ENCODE peak calls at places on chromosomes 6 and 20, in ten cellular contexts. One of them, this sample, is unnamed.
A peak's percentile ranks its signal among the peaks of the same experiment; 100 is the strongest.

GRCh38 chr6:141398954-141399353 is 733.8 kb upstream of the GJE1 start:
- DNase-seq in fibroblast of pulmonary artery: no peak
- DNase-seq in lung: no peak
- DNase-seq in fibroblast of lung: no peak
- DNase-seq in upper lobe of left lung: no peak
- DNase-seq in psoas muscle: no peak
- DNase-seq in IMR-90: no peak
- DNase-seq in hepatocyte: no peak
- DNase-seq in AG04450: no peak
- DNase-seq in astrocyte of the spinal cord: no peak
- DNase-seq in this sample: no peak

GRCh38 chr6:136959471-136959891 is 37.4 kb downstream of the SLC35D3 start:
- DNase-seq in fibroblast of pulmonary artery: no peak
- DNase-seq in hepatocyte: peak; percentile 74
- DNase-seq in upper lobe of left lung: peak; percentile 56
- DNase-seq in astrocyte of the spinal cord: no peak
- DNase-seq in fibroblast of lung: no peak
- DNase-seq in psoas muscle: no peak
- DNase-seq in lung: no peak
- DNase-seq in AG04450: no peak
- DNase-seq in IMR-90: no peak
- DNase-seq in this sample: peak; percentile 40

GRCh38 chr20:34927736-34928135 is 27.9 kb downstream of the GSS start:
- DNase-seq in hepatocyte: no peak
- DNase-seq in fibroblast of lung: no peak
- DNase-seq in IMR-90: peak; percentile 23
- DNase-seq in astrocyte of the spinal cord: no peak
- DNase-seq in fibroblast of pulmonary artery: no peak
- DNase-seq in AG04450: no peak
- DNase-seq in upper lobe of left lung: no peak
- DNase-seq in psoas muscle: no peak
- DNase-seq in lung: no peak
- DNase-seq in this sample: no peak

GRCh38 chr6:139337830-139338229 is 36.6 kb downstream of the CITED2 start:
- DNase-seq in upper lobe of left lung: no peak
- DNase-seq in AG04450: no peak
- DNase-seq in fibroblast of lung: peak; percentile 8
- DNase-seq in psoas muscle: peak; percentile 32
- DNase-seq in hepatocyte: no peak
- DNase-seq in fibroblast of pulmonary artery: no peak
- DNase-seq in lung: no peak
- DNase-seq in astrocyte of the spinal cord: no peak
- DNase-seq in IMR-90: no peak
- DNase-seq in this sample: no peak

GRCh38 chr6:6244624-6245023 is 75.8 kb downstream of the F13A1 start:
- DNase-seq in IMR-90: no peak
- DNase-seq in psoas muscle: no peak
- DNase-seq in fibroblast of pulmonary artery: no peak
- DNase-seq in upper lobe of left lung: no peak
- DNase-seq in astrocyte of the spinal cord: no peak
- DNase-seq in hepatocyte: no peak
- DNase-seq in AG04450: no peak
- DNase-seq in fibroblast of lung: no peak
- DNase-seq in lung: no peak
- DNase-seq in this sample: no peak

GRCh38 chr6:135667694-135668455 is 170.3 kb upstream of the AHI1 start:
- DNase-seq in hepatocyte: no peak
- DNase-seq in astrocyte of the spinal cord: peak; percentile 53
- DNase-seq in AG04450: no peak
- DNase-seq in fibroblast of lung: peak; percentile 79
- DNase-seq in IMR-90: peak; percentile 59
- DNase-seq in fibroblast of pulmonary artery: peak; percentile 39
- DNase-seq in upper lobe of left lung: no peak
- DNase-seq in lung: no peak
- DNase-seq in psoas muscle: peak; percentile 36
- DNase-seq in this sample: peak; percentile 10

GRCh38 chr20:23141450-23142161 is 55.5 kb upstream of the CD93 start:
- DNase-seq in IMR-90: no peak
- DNase-seq in hepatocyte: no peak
- DNase-seq in astrocyte of the spinal cord: no peak
- DNase-seq in upper lobe of left lung: no peak
- DNase-seq in AG04450: no peak
- DNase-seq in fibroblast of pulmonary artery: no peak
- DNase-seq in psoas muscle: no peak
- DNase-seq in fibroblast of lung: no peak
- DNase-seq in lung: no peak
- DNase-seq in this sample: no peak

GRCh38 chr20:59013959-59014608 is 5.1 kb upstream of the TUBB1 start:
- DNase-seq in AG04450: peak; percentile 24
- DNase-seq in upper lobe of left lung: no peak
- DNase-seq in IMR-90: peak; percentile 81
- DNase-seq in hepatocyte: no peak
- DNase-seq in lung: peak; percentile 25
- DNase-seq in psoas muscle: no peak
- DNase-seq in fibroblast of pulmonary artery: no peak
- DNase-seq in fibroblast of lung: peak; percentile 72
- DNase-seq in astrocyte of the spinal cord: peak; percentile 75
- DNase-seq in this sample: no peak

GRCh38 chr20:20824924-20825584 is 112.6 kb upstream of the RALGAPA2 start:
- DNase-seq in hepatocyte: peak; percentile 77
- DNase-seq in psoas muscle: peak; percentile 38
- DNase-seq in IMR-90: peak; percentile 2
- DNase-seq in fibroblast of pulmonary artery: peak; percentile 47
- DNase-seq in AG04450: no peak
- DNase-seq in upper lobe of left lung: peak; percentile 47
- DNase-seq in astrocyte of the spinal cord: peak; percentile 3
- DNase-seq in lung: peak; percentile 79
- DNase-seq in fibroblast of lung: peak; percentile 28
- DNase-seq in this sample: peak; percentile 81

GRCh38 chr6:127190552-127190951 is 72.1 kb downstream of the RSPO3 start:
- DNase-seq in upper lobe of left lung: no peak
- DNase-seq in AG04450: no peak
- DNase-seq in hepatocyte: peak; percentile 46
- DNase-seq in astrocyte of the spinal cord: peak; percentile 53
- DNase-seq in psoas muscle: no peak
- DNase-seq in fibroblast of lung: peak; percentile 78
- DNase-seq in fibroblast of pulmonary artery: peak; percentile 80
- DNase-seq in lung: no peak
- DNase-seq in IMR-90: peak; percentile 61
- DNase-seq in this sample: no peak

GRCh38 chr20:955111-955510 is 39.0 kb upstream of the ANGPT4 start:
- DNase-seq in fibroblast of lung: no peak
- DNase-seq in hepatocyte: no peak
- DNase-seq in AG04450: no peak
- DNase-seq in astrocyte of the spinal cord: no peak
- DNase-seq in fibroblast of pulmonary artery: no peak
- DNase-seq in lung: no peak
- DNase-seq in psoas muscle: no peak
- DNase-seq in upper lobe of left lung: no peak
- DNase-seq in IMR-90: no peak
- DNase-seq in this sample: no peak

GRCh38 chr20:50569864-50570836 is 60.0 kb downstream of the PTPN1 start:
- DNase-seq in upper lobe of left lung: no peak
- DNase-seq in lung: no peak
- DNase-seq in fibroblast of pulmonary artery: peak; percentile 60
- DNase-seq in IMR-90: peak; percentile 37
- DNase-seq in astrocyte of the spinal cord: peak; percentile 50
- DNase-seq in psoas muscle: no peak
- DNase-seq in fibroblast of lung: peak; percentile 59
- DNase-seq in hepatocyte: no peak
- DNase-seq in AG04450: no peak
- DNase-seq in this sample: peak; percentile 76

GRCh38 chr6:148082721-148083120 is 259.9 kb upstream of the SASH1 start:
- DNase-seq in upper lobe of left lung: no peak
- DNase-seq in astrocyte of the spinal cord: no peak
- DNase-seq in fibroblast of lung: peak; percentile 5
- DNase-seq in lung: no peak
- DNase-seq in fibroblast of pulmonary artery: no peak
- DNase-seq in AG04450: no peak
- DNase-seq in IMR-90: no peak
- DNase-seq in psoas muscle: no peak
- DNase-seq in hepatocyte: no peak
- DNase-seq in this sample: no peak

GRCh38 chr6:73710948-73711347 is 14.9 kb downstream of the CD109 start:
- DNase-seq in IMR-90: no peak
- DNase-seq in upper lobe of left lung: no peak
- DNase-seq in astrocyte of the spinal cord: no peak
- DNase-seq in psoas muscle: no peak
- DNase-seq in fibroblast of lung: no peak
- DNase-seq in fibroblast of pulmonary artery: no peak
- DNase-seq in AG04450: no peak
- DNase-seq in hepatocyte: no peak
- DNase-seq in lung: no peak
- DNase-seq in this sample: no peak

GRCh38 chr6:80425089-80425823 is 318.8 kb downstream of the BCKDHB start:
- DNase-seq in hepatocyte: no peak
- DNase-seq in upper lobe of left lung: no peak
- DNase-seq in fibroblast of lung: peak; percentile 97
- DNase-seq in astrocyte of the spinal cord: peak; percentile 94
- DNase-seq in psoas muscle: no peak
- DNase-seq in fibroblast of pulmonary artery: peak; percentile 82
- DNase-seq in AG04450: peak; percentile 95
- DNase-seq in IMR-90: peak; percentile 99
- DNase-seq in lung: no peak
- DNase-seq in this sample: no peak

GRCh38 chr20:47351643-47352331 is 4.7 kb downstream of the ZMYND8 start:
- DNase-seq in astrocyte of the spinal cord: peak; percentile 50
- DNase-seq in AG04450: no peak
- DNase-seq in fibroblast of lung: no peak
- DNase-seq in hepatocyte: no peak
- DNase-seq in lung: no peak
- DNase-seq in IMR-90: no peak
- DNase-seq in fibroblast of pulmonary artery: peak; percentile 29
- DNase-seq in upper lobe of left lung: no peak
- DNase-seq in psoas muscle: no peak
- DNase-seq in this sample: no peak
- H3K4me3 ChIP-seq in astrocyte of the spinal cord: peak overlapping the region; percentile 41
- H3K4me3 ChIP-seq in AG04450: peak overlapping the region; percentile 23
- H3K4me3 ChIP-seq in fibroblast of lung: no peak overlapping the region
- H3K4me3 ChIP-seq in hepatocyte: peak overlapping the region; percentile 18
- H3K4me3 ChIP-seq in lung: no peak overlapping the region
- H3K4me3 ChIP-seq in IMR-90: no peak overlapping the region
- H3K4me3 ChIP-seq in fibroblast of pulmonary artery: peak overlapping the region; percentile 63
- H3K4me3 ChIP-seq in upper lobe of left lung: no peak overlapping the region
- H3K4me3 ChIP-seq in psoas muscle: peak overlapping the region; percentile 61
- H3K4me3 ChIP-seq in this sample: no peak overlapping the region

DNA sequence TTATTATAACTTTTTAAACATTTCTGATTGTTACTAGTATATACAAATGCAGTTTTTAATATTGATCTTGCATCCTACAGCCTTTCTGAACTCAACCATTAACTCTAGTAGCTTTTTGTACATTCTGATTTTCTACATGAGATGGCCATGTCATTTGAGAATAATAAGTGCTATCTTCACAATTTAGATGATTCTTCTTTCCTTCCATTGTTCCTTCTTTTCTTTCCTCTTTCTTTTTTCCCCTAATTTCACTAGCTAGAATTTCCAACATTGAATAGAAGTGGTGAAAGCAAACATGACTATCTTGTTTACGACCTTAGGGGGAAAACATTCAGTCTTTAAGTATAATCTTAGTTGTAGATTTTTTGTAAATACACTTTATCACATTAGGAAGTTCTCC is 128.2 kb upstream of the PRSS16 start:
- DNase-seq in hepatocyte: no peak
- DNase-seq in lung: no peak
- DNase-seq in fibroblast of lung: no peak
- DNase-seq in upper lobe of left lung: no peak
- DNase-seq in IMR-90: no peak
- DNase-seq in psoas muscle: no peak
- DNase-seq in AG04450: no peak
- DNase-seq in astrocyte of the spinal cord: no peak
- DNase-seq in fibroblast of pulmonary artery: no peak
- DNase-seq in this sample: no peak
- H3K4me3 ChIP-seq in hepatocyte: no peak overlapping the region
- H3K4me3 ChIP-seq in lung: no peak overlapping the region
- H3K4me3 ChIP-seq in fibroblast of lung: no peak overlapping the region
- H3K4me3 ChIP-seq in upper lobe of left lung: no peak overlapping the region
- H3K4me3 ChIP-seq in IMR-90: no peak overlapping the region
- H3K4me3 ChIP-seq in psoas muscle: no peak overlapping the region
- H3K4me3 ChIP-seq in AG04450: no peak overlapping the region
- H3K4me3 ChIP-seq in astrocyte of the spinal cord: no peak overlapping the region
- H3K4me3 ChIP-seq in fibroblast of pulmonary artery: no peak overlapping the region
- H3K4me3 ChIP-seq in this sample: no peak overlapping the region

GRCh38 chr6:37783025-37783825 is 36.3 kb upstream of the ZFAND3 start:
- DNase-seq in upper lobe of left lung: no peak
- DNase-seq in IMR-90: peak; percentile 23
- DNase-seq in lung: no peak
- DNase-seq in AG04450: no peak
- DNase-seq in hepatocyte: peak; percentile 35
- DNase-seq in astrocyte of the spinal cord: peak; percentile 20
- DNase-seq in fibroblast of pulmonary artery: no peak
- DNase-seq in fibroblast of lung: peak; percentile 43
- DNase-seq in psoas muscle: peak; percentile 30
- DNase-seq in this sample: peak; percentile 86
- H3K4me3 ChIP-seq in upper lobe of left lung: peak overlapping the region; percentile 32
- H3K4me3 ChIP-seq in IMR-90: no peak overlapping the region
- H3K4me3 ChIP-seq in lung: peak overlapping the region; percentile 16
- H3K4me3 ChIP-seq in AG04450: peak overlapping the region; percentile 21
- H3K4me3 ChIP-seq in hepatocyte: no peak overlapping the region
- H3K4me3 ChIP-seq in astrocyte of the spinal cord: peak overlapping the region; percentile 32
- H3K4me3 ChIP-seq in fibroblast of pulmonary artery: peak overlapping the region; percentile 37
- H3K4me3 ChIP-seq in fibroblast of lung: peak overlapping the region; percentile 9
- H3K4me3 ChIP-seq in psoas muscle: peak overlapping the region; percentile 73
- H3K4me3 ChIP-seq in this sample: peak overlapping the region; percentile 61

GRCh38 chr6:28809947-28810654 is 113.7 kb downstream of the TRIM27 start:
- DNase-seq in lung: no peak
- DNase-seq in AG04450: no peak
- DNase-seq in psoas muscle: no peak
- DNase-seq in fibroblast of lung: no peak
- DNase-seq in fibroblast of pulmonary artery: no peak
- DNase-seq in IMR-90: no peak
- DNase-seq in upper lobe of left lung: no peak
- DNase-seq in hepatocyte: no peak
- DNase-seq in astrocyte of the spinal cord: no peak
- DNase-seq in this sample: no peak

GRCh38 chr6:28814032-28814976 is 109.5 kb downstream of the TRIM27 start:
- DNase-seq in fibroblast of pulmonary artery: no peak
- DNase-seq in fibroblast of lung: no peak
- DNase-seq in psoas muscle: no peak
- DNase-seq in astrocyte of the spinal cord: no peak
- DNase-seq in upper lobe of left lung: peak; percentile 70
- DNase-seq in AG04450: no peak
- DNase-seq in lung: no peak
- DNase-seq in hepatocyte: no peak
- DNase-seq in IMR-90: no peak
- DNase-seq in this sample: peak; percentile 56

GRCh38 chr6:28810655-28811053 is 113.1 kb downstream of the TRIM27 start:
- DNase-seq in IMR-90: no peak
- DNase-seq in fibroblast of pulmonary artery: no peak
- DNase-seq in psoas muscle: no peak
- DNase-seq in hepatocyte: no peak
- DNase-seq in astrocyte of the spinal cord: no peak
- DNase-seq in AG04450: no peak
- DNase-seq in fibroblast of lung: no peak
- DNase-seq in upper lobe of left lung: no peak
- DNase-seq in lung: no peak
- DNase-seq in this sample: no peak

GRCh38 chr6:28812778-28813569 is 110.8 kb downstream of the TRIM27 start:
- DNase-seq in hepatocyte: no peak
- DNase-seq in fibroblast of lung: no peak
- DNase-seq in AG04450: no peak
- DNase-seq in astrocyte of the spinal cord: no peak
- DNase-seq in upper lobe of left lung: no peak
- DNase-seq in IMR-90: no peak
- DNase-seq in fibroblast of pulmonary artery: no peak
- DNase-seq in lung: no peak
- DNase-seq in psoas muscle: no peak
- DNase-seq in this sample: no peak

GRCh38 chr6:28811873-28812272 is 111.9 kb downstream of the TRIM27 start:
- DNase-seq in hepatocyte: no peak
- DNase-seq in psoas muscle: no peak
- DNase-seq in astrocyte of the spinal cord: no peak
- DNase-seq in AG04450: no peak
- DNase-seq in IMR-90: peak; percentile 27
- DNase-seq in fibroblast of pulmonary artery: no peak
- DNase-seq in lung: no peak
- DNase-seq in upper lobe of left lung: no peak
- DNase-seq in fibroblast of lung: no peak
- DNase-seq in this sample: peak; percentile 29
- H3K4me3 ChIP-seq in hepatocyte: no peak overlapping the region
- H3K4me3 ChIP-seq in psoas muscle: no peak overlapping the region
- H3K4me3 ChIP-seq in astrocyte of the spinal cord: no peak overlapping the region
- H3K4me3 ChIP-seq in AG04450: no peak overlapping the region
- H3K4me3 ChIP-seq in IMR-90: no peak overlapping the region
- H3K4me3 ChIP-seq in fibroblast of pulmonary artery: no peak overlapping the region
- H3K4me3 ChIP-seq in lung: no peak overlapping the region
- H3K4me3 ChIP-seq in upper lobe of left lung: no peak overlapping the region
- H3K4me3 ChIP-seq in fibroblast of lung: no peak overlapping the region
- H3K4me3 ChIP-seq in this sample: no peak overlapping the region

This sample was measured in H7.